ENCODE peak calls at places on chromosomes 13 and 19, in ten cellular contexts. One of them, this sample, is unnamed.

GRCh38 chr13:76890036-76890435 is 3.8 kb upstream of the KCTD12 start:
- DNase-seq in WTC11: no peak
- DNase-seq in CD4-positive, CD25-positive, alpha-beta regulatory T cell: no peak
- DNase-seq in stimulated activated CD8-positive, alpha-beta memory T cell treated with anti-CD3 and anti-CD28 coated beads, Interleukin-15, amount 100 ng/mL, for 4 hours: no peak
- DNase-seq in NCI-H748 treated with DMSO at 0.1 percent for 48 hours: no peak
- DNase-seq in cardiac muscle cell: peak
- DNase-seq in AG04449: no peak
- DNase-seq in HTR-8/SVneo: peak
- DNase-seq in occipital lobe: no peak
- DNase-seq in activated T-cell treated with anti-CD3 and anti-CD28 coated beads for 4 hours: no peak
- DNase-seq in this sample: no peak

GRCh38 chr19:6092329-6093286 is 17.7 kb downstream of the RFX2 start:
- DNase-seq in WTC11: peak
- DNase-seq in CD4-positive, CD25-positive, alpha-beta regulatory T cell: no peak
- DNase-seq in stimulated activated CD8-positive, alpha-beta memory T cell treated with anti-CD3 and anti-CD28 coated beads, Interleukin-15, amount 100 ng/mL, for 4 hours: no peak
- DNase-seq in NCI-H748 treated with DMSO at 0.1 percent for 48 hours: peak
- DNase-seq in cardiac muscle cell: peak
- DNase-seq in AG04449: no peak
- DNase-seq in HTR-8/SVneo: no peak
- DNase-seq in occipital lobe: peak
- DNase-seq in activated T-cell treated with anti-CD3 and anti-CD28 coated beads for 4 hours: no peak
- DNase-seq in this sample: no peak

GRCh38 chr13:54637377-54637776 is 1608.8 kb downstream of the OLFM4 start:
- DNase-seq in WTC11: no peak
- DNase-seq in CD4-positive, CD25-positive, alpha-beta regulatory T cell: no peak
- DNase-seq in stimulated activated CD8-positive, alpha-beta memory T cell treated with anti-CD3 and anti-CD28 coated beads, Interleukin-15, amount 100 ng/mL, for 4 hours: no peak
- DNase-seq in NCI-H748 treated with DMSO at 0.1 percent for 48 hours: no peak
- DNase-seq in cardiac muscle cell: peak
- DNase-seq in AG04449: no peak
- DNase-seq in HTR-8/SVneo: no peak
- DNase-seq in occipital lobe: no peak
- DNase-seq in activated T-cell treated with anti-CD3 and anti-CD28 coated beads for 4 hours: no peak
- DNase-seq in this sample: no peak

GRCh38 chr13:23790591-23791170 is 98.5 kb downstream of the MIPEP start:
- DNase-seq in WTC11: no peak
- DNase-seq in CD4-positive, CD25-positive, alpha-beta regulatory T cell: no peak
- DNase-seq in stimulated activated CD8-positive, alpha-beta memory T cell treated with anti-CD3 and anti-CD28 coated beads, Interleukin-15, amount 100 ng/mL, for 4 hours: no peak
- DNase-seq in NCI-H748 treated with DMSO at 0.1 percent for 48 hours: no peak
- DNase-seq in cardiac muscle cell: peak
- DNase-seq in AG04449: peak
- DNase-seq in HTR-8/SVneo: no peak
- DNase-seq in occipital lobe: no peak
- DNase-seq in activated T-cell treated with anti-CD3 and anti-CD28 coated beads for 4 hours: no peak
- DNase-seq in this sample: no peak

GRCh38 chr13:54357284-54357933 is 1328.8 kb downstream of the OLFM4 start:
- DNase-seq in WTC11: peak
- DNase-seq in CD4-positive, CD25-positive, alpha-beta regulatory T cell: no peak
- DNase-seq in stimulated activated CD8-positive, alpha-beta memory T cell treated with anti-CD3 and anti-CD28 coated beads, Interleukin-15, amount 100 ng/mL, for 4 hours: no peak
- DNase-seq in NCI-H748 treated with DMSO at 0.1 percent for 48 hours: no peak
- DNase-seq in cardiac muscle cell: no peak
- DNase-seq in AG04449: no peak
- DNase-seq in HTR-8/SVneo: no peak
- DNase-seq in occipital lobe: no peak
- DNase-seq in activated T-cell treated with anti-CD3 and anti-CD28 coated beads for 4 hours: no peak
- DNase-seq in this sample: no peak

GRCh38 chr19:1355258-1355973 is 28.3 kb upstream of the NDUFS7 start:
- DNase-seq in WTC11: no peak
- DNase-seq in CD4-positive, CD25-positive, alpha-beta regulatory T cell: no peak
- DNase-seq in stimulated activated CD8-positive, alpha-beta memory T cell treated with anti-CD3 and anti-CD28 coated beads, Interleukin-15, amount 100 ng/mL, for 4 hours: no peak
- DNase-seq in NCI-H748 treated with DMSO at 0.1 percent for 48 hours: no peak
- DNase-seq in cardiac muscle cell: peak
- DNase-seq in AG04449: no peak
- DNase-seq in HTR-8/SVneo: no peak
- DNase-seq in occipital lobe: peak
- DNase-seq in activated T-cell treated with anti-CD3 and anti-CD28 coated beads for 4 hours: no peak
- DNase-seq in this sample: no peak

GRCh38 chr19:49120325-49120683 is 960 bp downstream of the PPFIA3 start:
- DNase-seq in WTC11: no peak
- DNase-seq in CD4-positive, CD25-positive, alpha-beta regulatory T cell: no peak
- DNase-seq in stimulated activated CD8-positive, alpha-beta memory T cell treated with anti-CD3 and anti-CD28 coated beads, Interleukin-15, amount 100 ng/mL, for 4 hours: no peak
- DNase-seq in NCI-H748 treated with DMSO at 0.1 percent for 48 hours: no peak
- DNase-seq in cardiac muscle cell: no peak
- DNase-seq in AG04449: no peak
- DNase-seq in HTR-8/SVneo: no peak
- DNase-seq in occipital lobe: no peak
- DNase-seq in activated T-cell treated with anti-CD3 and anti-CD28 coated beads for 4 hours: no peak
- DNase-seq in this sample: no peak

GRCh38 chr13:30051531-30052060 is 201.2 kb upstream of the UBL3 start:
- DNase-seq in WTC11: no peak
- DNase-seq in CD4-positive, CD25-positive, alpha-beta regulatory T cell: no peak
- DNase-seq in stimulated activated CD8-positive, alpha-beta memory T cell treated with anti-CD3 and anti-CD28 coated beads, Interleukin-15, amount 100 ng/mL, for 4 hours: no peak
- DNase-seq in NCI-H748 treated with DMSO at 0.1 percent for 48 hours: no peak
- DNase-seq in cardiac muscle cell: no peak
- DNase-seq in AG04449: no peak
- DNase-seq in HTR-8/SVneo: no peak
- DNase-seq in occipital lobe: no peak
- DNase-seq in activated T-cell treated with anti-CD3 and anti-CD28 coated beads for 4 hours: no peak
- DNase-seq in this sample: no peak

GRCh38 chr13:49165798-49166752 is 54.1 kb upstream of the MLNR start:
- DNase-seq in WTC11: no peak
- DNase-seq in CD4-positive, CD25-positive, alpha-beta regulatory T cell: no peak
- DNase-seq in stimulated activated CD8-positive, alpha-beta memory T cell treated with anti-CD3 and anti-CD28 coated beads, Interleukin-15, amount 100 ng/mL, for 4 hours: no peak
- DNase-seq in NCI-H748 treated with DMSO at 0.1 percent for 48 hours: no peak
- DNase-seq in cardiac muscle cell: peak
- DNase-seq in AG04449: no peak
- DNase-seq in HTR-8/SVneo: no peak
- DNase-seq in occipital lobe: no peak
- DNase-seq in activated T-cell treated with anti-CD3 and anti-CD28 coated beads for 4 hours: no peak
- DNase-seq in this sample: no peak

GRCh38 chr13:35292329-35292728 is 184.2 kb downstream of the MAB21L1 start:
- DNase-seq in WTC11: no peak
- DNase-seq in CD4-positive, CD25-positive, alpha-beta regulatory T cell: no peak
- DNase-seq in stimulated activated CD8-positive, alpha-beta memory T cell treated with anti-CD3 and anti-CD28 coated beads, Interleukin-15, amount 100 ng/mL, for 4 hours: no peak
- DNase-seq in NCI-H748 treated with DMSO at 0.1 percent for 48 hours: no peak
- DNase-seq in cardiac muscle cell: no peak
- DNase-seq in AG04449: no peak
- DNase-seq in HTR-8/SVneo: no peak
- DNase-seq in occipital lobe: no peak
- DNase-seq in activated T-cell treated with anti-CD3 and anti-CD28 coated beads for 4 hours: no peak
- DNase-seq in this sample: no peak

GRCh38 chr19:47035127-47035494 is 13.3 kb downstream of the TMEM160 start:
- DNase-seq in WTC11: peak
- DNase-seq in CD4-positive, CD25-positive, alpha-beta regulatory T cell: no peak
- DNase-seq in stimulated activated CD8-positive, alpha-beta memory T cell treated with anti-CD3 and anti-CD28 coated beads, Interleukin-15, amount 100 ng/mL, for 4 hours: no peak
- DNase-seq in NCI-H748 treated with DMSO at 0.1 percent for 48 hours: no peak
- DNase-seq in cardiac muscle cell: no peak
- DNase-seq in AG04449: no peak
- DNase-seq in HTR-8/SVneo: no peak
- DNase-seq in occipital lobe: no peak
- DNase-seq in activated T-cell treated with anti-CD3 and anti-CD28 coated beads for 4 hours: no peak
- DNase-seq in this sample: peak

GRCh38 chr13:28564030-28564429 is 69.1 kb upstream of the FLT1 start:
- DNase-seq in WTC11: no peak
- DNase-seq in CD4-positive, CD25-positive, alpha-beta regulatory T cell: no peak
- DNase-seq in stimulated activated CD8-positive, alpha-beta memory T cell treated with anti-CD3 and anti-CD28 coated beads, Interleukin-15, amount 100 ng/mL, for 4 hours: no peak
- DNase-seq in NCI-H748 treated with DMSO at 0.1 percent for 48 hours: no peak
- DNase-seq in cardiac muscle cell: no peak
- DNase-seq in AG04449: no peak
- DNase-seq in HTR-8/SVneo: no peak
- DNase-seq in occipital lobe: no peak
- DNase-seq in activated T-cell treated with anti-CD3 and anti-CD28 coated beads for 4 hours: no peak
- DNase-seq in this sample: no peak

GRCh38 chr13:27953671-27954405 is 15.3 kb downstream of the CDX2 start:
- DNase-seq in WTC11: peak
- DNase-seq in CD4-positive, CD25-positive, alpha-beta regulatory T cell: peak
- DNase-seq in stimulated activated CD8-positive, alpha-beta memory T cell treated with anti-CD3 and anti-CD28 coated beads, Interleukin-15, amount 100 ng/mL, for 4 hours: peak
- DNase-seq in NCI-H748 treated with DMSO at 0.1 percent for 48 hours: peak
- DNase-seq in cardiac muscle cell: peak
- DNase-seq in AG04449: no peak
- DNase-seq in HTR-8/SVneo: peak
- DNase-seq in occipital lobe: no peak
- DNase-seq in activated T-cell treated with anti-CD3 and anti-CD28 coated beads for 4 hours: peak
- DNase-seq in this sample: peak

GRCh38 chr13:102856603-102857002 is 10.8 kb downstream of the ERCC5 start:
- DNase-seq in WTC11: no peak
- DNase-seq in CD4-positive, CD25-positive, alpha-beta regulatory T cell: no peak
- DNase-seq in stimulated activated CD8-positive, alpha-beta memory T cell treated with anti-CD3 and anti-CD28 coated beads, Interleukin-15, amount 100 ng/mL, for 4 hours: no peak
- DNase-seq in NCI-H748 treated with DMSO at 0.1 percent for 48 hours: no peak
- DNase-seq in cardiac muscle cell: peak
- DNase-seq in AG04449: no peak
- DNase-seq in HTR-8/SVneo: no peak
- DNase-seq in occipital lobe: no peak
- DNase-seq in activated T-cell treated with anti-CD3 and anti-CD28 coated beads for 4 hours: no peak
- DNase-seq in this sample: no peak

GRCh38 chr13:41694902-41695301 is 237.6 kb downstream of the RGCC start:
- DNase-seq in WTC11: no peak
- DNase-seq in CD4-positive, CD25-positive, alpha-beta regulatory T cell: no peak
- DNase-seq in stimulated activated CD8-positive, alpha-beta memory T cell treated with anti-CD3 and anti-CD28 coated beads, Interleukin-15, amount 100 ng/mL, for 4 hours: no peak
- DNase-seq in NCI-H748 treated with DMSO at 0.1 percent for 48 hours: no peak
- DNase-seq in cardiac muscle cell: peak
- DNase-seq in AG04449: peak
- DNase-seq in HTR-8/SVneo: peak
- DNase-seq in occipital lobe: no peak
- DNase-seq in activated T-cell treated with anti-CD3 and anti-CD28 coated beads for 4 hours: no peak
- DNase-seq in this sample: no peak

GRCh38 chr19:48484931-48485612 is 15.9 kb downstream of the CYTH2 start:
- DNase-seq in WTC11: no peak
- DNase-seq in CD4-positive, CD25-positive, alpha-beta regulatory T cell: no peak
- DNase-seq in stimulated activated CD8-positive, alpha-beta memory T cell treated with anti-CD3 and anti-CD28 coated beads, Interleukin-15, amount 100 ng/mL, for 4 hours: no peak
- DNase-seq in NCI-H748 treated with DMSO at 0.1 percent for 48 hours: no peak
- DNase-seq in cardiac muscle cell: no peak
- DNase-seq in AG04449: no peak
- DNase-seq in HTR-8/SVneo: no peak
- DNase-seq in occipital lobe: no peak
- DNase-seq in activated T-cell treated with anti-CD3 and anti-CD28 coated beads for 4 hours: no peak
- DNase-seq in this sample: no peak

This sample was measured in B cell.